ENCODE peak calls at places on chromosomes 13 and 19, in four cellular contexts. L is GM12891, C is GM12878, N is K562. M is an unnamed sample.

GRCh38 chr13:76440568-76440967 is 445.6 kb downstream of the KCTD12 start:
- DNase-seq in L (peak), C (peak), N (no peak), M (peak)

GRCh38 chr13:114080739-114081561 is 51.5 kb downstream of the RASA3 start:
- DNase-seq in L (no peak), C (no peak), N (no peak), M (no peak)

GRCh38 chr19:51368366-51369282 is at the start of gene CLDND2:
- DNase-seq in L (no peak), C (no peak), N (peak), M (peak)

GRCh38 chr19:15452111-15453047 is 2.6 kb upstream of the WIZ start:
- DNase-seq in L (peak), C (no peak), N (peak), M (no peak)

GRCh38 chr19:3123088-3123721 is 12.6 kb upstream of the GNA15 start:
- DNase-seq in L (no peak), C (no peak), N (no peak), M (no peak)

GRCh38 chr13:48595330-48596127 is 58.2 kb upstream of the CYSLTR2 start:
- DNase-seq in L (no peak), C (no peak), N (peak), M (peak)

GRCh38 chr13:99176309-99177276 is 24.1 kb upstream of the UBAC2 start:
- DNase-seq in L (peak), C (no peak), N (peak), M (no peak)

GRCh38 chr13:23069571-23069970 is 111.2 kb upstream of the SGCG start:
- DNase-seq in L (no peak), C (no peak), N (no peak), M (no peak)

GRCh38 chr13:98585946-98586345 is 9.0 kb upstream of the STK24 start:
- DNase-seq in L (no peak), C (no peak), N (no peak), M (no peak)

GRCh38 chr13:50081106-50081898 is 66.1 kb downstream of the KCNRG start:
- DNase-seq in L (peak), C (no peak), N (peak), M (peak)

GRCh38 chr19:34109596-34109995 is 62.7 kb upstream of the LSM14A start:
- DNase-seq in L (no peak), C (no peak), N (no peak), M (no peak)

GRCh38 chr19:48393559-48394330 is at the start of gene GRIN2D:
- DNase-seq in L (no peak), C (no peak), N (peak), M (no peak)

GRCh38 chr19:48395499-48395898 is 2.0 kb downstream of the GRIN2D start:
- DNase-seq in L (no peak), C (no peak), N (no peak), M (no peak)

GRCh38 chr19:48396010-48396870 is 2.8 kb downstream of the GRIN2D start:
- DNase-seq in L (no peak), C (no peak), N (peak), M (no peak)

GRCh38 chr19:48394331-48395169 is 1.1 kb downstream of the GRIN2D start:
- DNase-seq in L (no peak), C (no peak), N (no peak), M (no peak)

GRCh38 chr19:48395170-48395455 is 1.6 kb downstream of the GRIN2D start:
- DNase-seq in L (no peak), C (no peak), N (no peak), M (no peak)
- TF ChIP-seq SPI1 in L (no peak), C (no peak), N (no peak), M (no peak)

GRCh38 chr19:18785179-18786124 is 5.7 kb downstream of the COMP start:
- DNase-seq in L (peak), C (no peak), N (peak), M (peak)
- TF ChIP-seq SPI1 in L (no peak), C (no peak), N (no peak), M (no peak)

DNA sequence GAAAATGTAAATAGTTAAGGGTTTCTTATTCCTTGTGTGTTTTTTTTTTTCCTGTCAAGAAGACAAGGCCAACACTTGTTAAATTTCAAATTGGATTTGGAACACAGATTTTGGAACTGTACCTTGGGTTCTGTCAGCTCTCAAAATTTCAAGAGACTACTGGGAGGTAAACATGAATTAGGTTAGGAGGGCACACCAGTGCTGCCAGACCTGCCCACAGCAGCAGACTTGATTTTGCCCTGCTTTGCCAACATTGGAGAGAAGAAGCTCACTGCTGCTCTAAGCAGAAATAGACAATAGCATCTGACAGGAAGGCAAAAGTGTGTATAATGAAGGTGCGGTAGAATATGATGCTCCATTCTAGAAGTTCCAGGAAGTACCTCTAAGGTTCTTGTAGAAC is 121.7 kb downstream of the NHLRC3 start:
- DNase-seq in L (no peak), C (no peak), N (no peak), M (no peak)
- TF ChIP-seq SPI1 in L (no peak), C (no peak), N (no peak), M (no peak)

GRCh38 chr13:38849316-38849715 is 141.3 kb downstream of the STOML3 start:
- DNase-seq in L (no peak), C (no peak), N (no peak), M (no peak)
- TF ChIP-seq SPI1 in L (no peak), C (no peak), N (no peak), M (no peak)

GRCh38 chr13:20146381-20146780 is 14.5 kb downstream of the GJA3 start:
- DNase-seq in L (no peak), C (no peak), N (no peak), M (no peak)
- TF ChIP-seq SPI1 in L (no peak), C (no peak), N (no peak), M (no peak)

GRCh38 chr19:1408300-1409203 is 1.2 kb downstream of the DAZAP1 start:
- DNase-seq in L (no peak), C (no peak), N (peak), M (no peak)
- TF ChIP-seq SPI1 in L (no peak), C (no peak), N (no peak), M (no peak)

GRCh38 chr13:74187564-74187963 is 53.4 kb upstream of the KLF12 start:
- DNase-seq in L (no peak), C (no peak), N (no peak), M (no peak)
- TF ChIP-seq SPI1 in L (no peak), C (no peak), N (no peak), M (no peak)

DNA sequence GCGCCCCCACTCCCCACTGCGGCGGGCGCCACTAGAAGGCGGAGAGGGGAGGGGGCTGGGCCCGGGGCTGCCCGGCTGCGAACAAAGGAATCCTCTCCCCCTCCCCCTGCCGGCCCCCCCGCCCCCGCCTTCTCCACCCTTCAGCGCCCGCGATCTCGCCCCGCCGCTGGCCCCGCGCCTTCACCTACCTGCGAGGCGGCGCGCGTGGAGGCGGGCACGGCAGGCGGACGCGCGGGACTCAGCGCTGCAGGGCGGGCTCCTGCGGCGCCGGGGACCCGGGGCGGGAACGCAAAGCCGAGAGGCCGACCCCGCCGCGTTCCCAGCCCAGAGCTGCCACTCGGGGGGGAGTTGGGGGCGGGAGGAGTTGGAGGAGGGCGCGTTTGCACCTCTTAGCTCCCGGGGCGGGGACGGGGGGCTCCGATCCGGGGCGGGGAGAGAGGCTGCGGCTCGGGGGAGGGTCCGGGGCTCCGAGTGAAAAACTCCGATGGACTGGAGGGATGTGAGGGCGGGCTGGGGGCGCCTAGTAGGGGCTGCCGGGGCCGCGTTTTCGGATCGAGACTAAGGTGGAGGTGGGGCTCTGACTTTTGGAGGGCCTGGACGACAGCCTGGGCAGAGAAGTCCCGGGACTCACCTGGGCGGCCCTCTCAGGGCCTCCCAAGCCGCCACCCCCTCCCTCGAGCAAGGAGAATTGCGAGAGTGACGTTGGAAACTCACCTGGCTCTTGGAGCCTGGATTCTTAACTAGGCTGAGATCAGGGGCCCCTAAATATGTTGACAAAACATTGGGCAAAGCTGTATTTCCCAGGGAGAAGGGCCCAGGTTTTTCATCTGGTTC is at the start of gene FBN3:
- DNase-seq in L (no peak), C (no peak), N (no peak), M (no peak)
- TF ChIP-seq SPI1 in L (no peak), C (no peak), N (no peak), M (no peak)